ENCODE peak calls at places on chromosomes 7 and 10, in four cellular contexts. One of them, this sample, is unnamed.

GRCh38 chr7:17863815-17864159 is 76.5 kb downstream of the SNX13 start:
- DNase-seq in psoas muscle: no peak
- DNase-seq in HepG2: no peak
- DNase-seq in uterus: no peak
- DNase-seq in this sample: no peak

GRCh38 chr10:86657011-86657395 is 2.7 kb downstream of the OPN4 start:
- DNase-seq in uterus: no peak
- DNase-seq in HepG2: no peak
- DNase-seq in psoas muscle: no peak
- DNase-seq in this sample: no peak

GRCh38 chr10:58950618-58951017 is 225.8 kb upstream of the PHYHIPL start:
- DNase-seq in uterus: no peak
- DNase-seq in psoas muscle: no peak
- DNase-seq in HepG2: peak; percentile 12
- DNase-seq in this sample: no peak

GRCh38 chr10:42952358-42952757 is 124.5 kb upstream of the RET start:
- DNase-seq in HepG2: peak; percentile 13
- DNase-seq in uterus: peak; percentile 19
- DNase-seq in psoas muscle: peak; percentile 77
- DNase-seq in this sample: no peak

GRCh38 chr10:18683427-18683826 is 24.2 kb downstream of the ARL5B start:
- DNase-seq in psoas muscle: no peak
- DNase-seq in HepG2: no peak
- DNase-seq in uterus: no peak
- DNase-seq in this sample: no peak

GRCh38 chr10:660980-661890 is 28.2 kb downstream of the DIP2C start:
- DNase-seq in psoas muscle: no peak
- DNase-seq in HepG2: peak; percentile 30
- DNase-seq in uterus: no peak
- DNase-seq in this sample: no peak

GRCh38 chr10:16828731-16829175 is 11.5 kb upstream of the RSU1 start:
- DNase-seq in psoas muscle: no peak
- DNase-seq in HepG2: no peak
- DNase-seq in uterus: peak; percentile 50
- DNase-seq in this sample: no peak

GRCh38 chr10:35783305-35783838 is 141.3 kb upstream of the FZD8 start:
- DNase-seq in HepG2: no peak
- DNase-seq in psoas muscle: no peak
- DNase-seq in uterus: no peak
- DNase-seq in this sample: no peak

GRCh38 chr7:163298-163695 is 29.1 kb upstream of the FAM20C start:
- DNase-seq in HepG2: no peak
- DNase-seq in uterus: no peak
- DNase-seq in psoas muscle: peak; percentile 32
- DNase-seq in this sample: no peak

GRCh38 chr7:114554781-114555537 is 140.3 kb downstream of the FOXP2 start:
- DNase-seq in psoas muscle: no peak
- DNase-seq in uterus: no peak
- DNase-seq in HepG2: no peak
- DNase-seq in this sample: no peak

GRCh38 chr10:47348661-47349470 is 703 bp downstream of the RBP3 start:
- DNase-seq in psoas muscle: peak; percentile 39
- DNase-seq in uterus: no peak
- DNase-seq in HepG2: no peak
- DNase-seq in this sample: no peak

GRCh38 chr7:15621468-15621867 is 59.7 kb upstream of the AGMO start:
- DNase-seq in psoas muscle: no peak
- DNase-seq in HepG2: no peak
- DNase-seq in uterus: no peak
- DNase-seq in this sample: no peak

GRCh38 chr10:28840954-28841353 is 163.6 kb downstream of the BAMBI start:
- DNase-seq in HepG2: no peak
- DNase-seq in uterus: no peak
- DNase-seq in psoas muscle: no peak
- DNase-seq in this sample: no peak

GRCh38 chr7:20304366-20304765 is 26.3 kb upstream of the ITGB8 start:
- DNase-seq in psoas muscle: no peak
- DNase-seq in HepG2: peak; percentile 68
- DNase-seq in uterus: no peak
- DNase-seq in this sample: no peak

GRCh38 chr7:44311561-44312495 is 13.6 kb downstream of the CAMK2B start:
- DNase-seq in HepG2: no peak
- DNase-seq in uterus: peak; percentile 8
- DNase-seq in psoas muscle: peak; percentile 48
- DNase-seq in this sample: no peak

GRCh38 chr10:93154531-93154930 is 80.8 kb downstream of the CYP26A1 start:
- DNase-seq in psoas muscle: no peak
- DNase-seq in HepG2: no peak
- DNase-seq in uterus: no peak
- DNase-seq in this sample: no peak

GRCh38 chr7:85014936-85015335 is 171.9 kb downstream of the SEMA3D start:
- DNase-seq in HepG2: peak; percentile 13
- DNase-seq in psoas muscle: no peak
- DNase-seq in uterus: no peak
- DNase-seq in this sample: no peak

GRCh38 chr10:86065711-86066251 is 300.8 kb downstream of the GRID1 start:
- DNase-seq in HepG2: no peak
- DNase-seq in uterus: no peak
- DNase-seq in psoas muscle: no peak
- DNase-seq in this sample: no peak

GRCh38 chr7:29564455-29565185 is 985 bp downstream of the PRR15 start:
- DNase-seq in uterus: peak; percentile 61
- DNase-seq in psoas muscle: peak; percentile 67
- DNase-seq in HepG2: peak; percentile 50
- DNase-seq in this sample: peak; percentile 26

GRCh38 chr10:8444630-8445029 is 390.1 kb downstream of the GATA3 start:
- DNase-seq in psoas muscle: no peak
- DNase-seq in uterus: no peak
- DNase-seq in HepG2: no peak
- DNase-seq in this sample: no peak

GRCh38 chr7:94297397-94297838 is 97.3 kb upstream of the COL1A2 start:
- DNase-seq in psoas muscle: peak; percentile 78
- DNase-seq in uterus: peak; percentile 88
- DNase-seq in HepG2: no peak
- DNase-seq in this sample: no peak

GRCh38 chr10:35874326-35875070 is 232.4 kb upstream of the FZD8 start:
- DNase-seq in uterus: no peak
- DNase-seq in HepG2: no peak
- DNase-seq in psoas muscle: no peak
- DNase-seq in this sample: no peak

GRCh38 chr7:118429141-118429540 is 204.6 kb downstream of the ANKRD7 start:
- DNase-seq in HepG2: no peak
- DNase-seq in psoas muscle: no peak
- DNase-seq in uterus: no peak
- DNase-seq in this sample: no peak

GRCh38 chr10:89944138-89944537 is 242.7 kb downstream of the KIF20B start:
- DNase-seq in HepG2: no peak
- DNase-seq in uterus: no peak
- DNase-seq in psoas muscle: no peak
- DNase-seq in this sample: no peak

GRCh38 chr10:45235823-45236222 is 79.6 kb downstream of the OR13A1 start:
- DNase-seq in HepG2: no peak
- DNase-seq in uterus: no peak
- DNase-seq in psoas muscle: no peak
- DNase-seq in this sample: no peak

GRCh38 chr10:10722422-10722821 is 295.2 kb upstream of the CELF2 start:
- DNase-seq in HepG2: no peak
- DNase-seq in uterus: no peak
- DNase-seq in psoas muscle: no peak
- DNase-seq in this sample: no peak

GRCh38 chr10:100518761-100519241 is 860 bp downstream of the SEC31B start:
- DNase-seq in HepG2: peak; percentile 65
- DNase-seq in psoas muscle: no peak
- DNase-seq in uterus: no peak
- DNase-seq in this sample: no peak

GRCh38 chr10:68133553-68133952 is 24.3 kb downstream of the MYPN start:
- DNase-seq in psoas muscle: no peak
- DNase-seq in HepG2: no peak
- DNase-seq in uterus: no peak
- DNase-seq in this sample: no peak

GRCh38 chr10:130721971-130722370 is 585.8 kb downstream of the GLRX3 start:
- DNase-seq in HepG2: no peak
- DNase-seq in uterus: no peak
- DNase-seq in psoas muscle: no peak
- DNase-seq in this sample: no peak

GRCh38 chr7:46015107-46015868 is 94.2 kb upstream of the IGFBP3 start:
- DNase-seq in uterus: no peak
- DNase-seq in HepG2: peak; percentile 14
- DNase-seq in psoas muscle: peak; percentile 79
- DNase-seq in this sample: no peak

GRCh38 chr10:97278491-97278989 is 13.9 kb downstream of the ARHGAP19 start:
- DNase-seq in uterus: no peak
- DNase-seq in HepG2: peak; percentile 67
- DNase-seq in psoas muscle: no peak
- DNase-seq in this sample: no peak

GRCh38 chr7:22601812-22602568 is 102.0 kb upstream of the STEAP1B start:
- DNase-seq in uterus: no peak
- DNase-seq in psoas muscle: no peak
- DNase-seq in HepG2: no peak
- DNase-seq in this sample: no peak

GRCh38 chr10:71736570-71737355 is 17.2 kb upstream of the C10orf105 start:
- DNase-seq in psoas muscle: no peak
- DNase-seq in HepG2: no peak
- DNase-seq in uterus: no peak
- DNase-seq in this sample: no peak

GRCh38 chr7:130877236-130877635 is 143.2 kb upstream of the KLF14 start:
- DNase-seq in psoas muscle: no peak
- DNase-seq in uterus: no peak
- DNase-seq in HepG2: no peak
- DNase-seq in this sample: no peak

GRCh38 chr10:133520193-133520738 is 6.9 kb upstream of the CYP2E1 start:
- DNase-seq in uterus: peak; percentile 56
- DNase-seq in HepG2: peak; percentile 76
- DNase-seq in psoas muscle: peak; percentile 88
- DNase-seq in this sample: peak; percentile 71

GRCh38 chr10:18100664-18101063 is 39.6 kb upstream of the CACNB2 start:
- DNase-seq in HepG2: no peak
- DNase-seq in uterus: no peak
- DNase-seq in psoas muscle: no peak
- DNase-seq in this sample: no peak

GRCh38 chr10:77843264-77843663 is 83.3 kb downstream of the DLG5 start:
- DNase-seq in psoas muscle: no peak
- DNase-seq in HepG2: no peak
- DNase-seq in uterus: no peak
- DNase-seq in this sample: no peak

GRCh38 chr10:77844713-77845454 is 81.7 kb downstream of the DLG5 start:
- DNase-seq in psoas muscle: no peak
- DNase-seq in HepG2: no peak
- DNase-seq in uterus: no peak
- DNase-seq in this sample: no peak

GRCh38 chr10:77842652-77843212 is 83.8 kb downstream of the DLG5 start:
- DNase-seq in psoas muscle: no peak
- DNase-seq in uterus: no peak
- DNase-seq in HepG2: no peak
- DNase-seq in this sample: no peak

GRCh38 chr10:77845455-77845850 is 81.1 kb downstream of the DLG5 start:
- DNase-seq in psoas muscle: no peak
- DNase-seq in uterus: no peak
- DNase-seq in HepG2: no peak
- DNase-seq in this sample: no peak

GRCh38 chr10:77844177-77844576 is 82.4 kb downstream of the DLG5 start:
- DNase-seq in psoas muscle: no peak
- DNase-seq in uterus: no peak
- DNase-seq in HepG2: no peak
- DNase-seq in this sample: no peak
- H3K27ac ChIP-seq in psoas muscle: no peak overlapping the region
- H3K27ac ChIP-seq in uterus: no peak overlapping the region
- H3K27ac ChIP-seq in HepG2: peak overlapping the region; percentile 7
- H3K27ac ChIP-seq in this sample: no peak overlapping the region

GRCh38 chr7:69599879-69600764 is 1.8 kb downstream of the AUTS2 start:
- DNase-seq in HepG2: no peak
- DNase-seq in psoas muscle: no peak
- DNase-seq in uterus: no peak
- DNase-seq in this sample: no peak
- H3K27ac ChIP-seq in HepG2: no peak overlapping the region
- H3K27ac ChIP-seq in psoas muscle: no peak overlapping the region
- H3K27ac ChIP-seq in uterus: no peak overlapping the region
- H3K27ac ChIP-seq in this sample: peak overlapping the region; percentile 58

GRCh38 chr7:140453273-140453672 is 26.0 kb downstream of the MKRN1 start:
- DNase-seq in uterus: no peak
- DNase-seq in psoas muscle: no peak
- DNase-seq in HepG2: no peak
- DNase-seq in this sample: no peak

GRCh38 chr7:140454657-140455015 is 24.7 kb downstream of the MKRN1 start:
- DNase-seq in psoas muscle: no peak
- DNase-seq in HepG2: no peak
- DNase-seq in uterus: no peak
- DNase-seq in this sample: no peak

GRCh38 chr7:140456627-140457051 is 22.7 kb downstream of the MKRN1 start:
- DNase-seq in HepG2: peak; percentile 8
- DNase-seq in psoas muscle: no peak
- DNase-seq in uterus: no peak
- DNase-seq in this sample: no peak

GRCh38 chr7:140455743-140456142 is 23.6 kb downstream of the MKRN1 start:
- DNase-seq in psoas muscle: no peak
- DNase-seq in uterus: no peak
- DNase-seq in HepG2: no peak
- DNase-seq in this sample: no peak

GRCh38 chr7:140458191-140458590 is 21.1 kb downstream of the MKRN1 start:
- DNase-seq in uterus: no peak
- DNase-seq in psoas muscle: no peak
- DNase-seq in HepG2: no peak
- DNase-seq in this sample: no peak
- H3K27ac ChIP-seq in uterus: no peak overlapping the region
- H3K27ac ChIP-seq in psoas muscle: no peak overlapping the region
- H3K27ac ChIP-seq in HepG2: no peak overlapping the region
- H3K27ac ChIP-seq in this sample: no peak overlapping the region

GRCh38 chr7:1474736-1475135 is 15.5 kb upstream of the MICALL2 start:
- DNase-seq in psoas muscle: no peak
- DNase-seq in uterus: no peak
- DNase-seq in HepG2: no peak
- DNase-seq in this sample: no peak

GRCh38 chr7:1473864-1474512 is 14.7 kb upstream of the MICALL2 start:
- DNase-seq in psoas muscle: peak; percentile 94
- DNase-seq in HepG2: peak; percentile 63
- DNase-seq in uterus: peak; percentile 83
- DNase-seq in this sample: peak; percentile 40

GRCh38 chr7:1476859-1477258 is 17.6 kb upstream of the MICALL2 start:
- DNase-seq in psoas muscle: no peak
- DNase-seq in HepG2: no peak
- DNase-seq in uterus: no peak
- DNase-seq in this sample: no peak

GRCh38 chr7:1475991-1476390 is 16.7 kb upstream of the MICALL2 start:
- DNase-seq in psoas muscle: no peak
- DNase-seq in uterus: no peak
- DNase-seq in HepG2: no peak
- DNase-seq in this sample: no peak

DNA sequence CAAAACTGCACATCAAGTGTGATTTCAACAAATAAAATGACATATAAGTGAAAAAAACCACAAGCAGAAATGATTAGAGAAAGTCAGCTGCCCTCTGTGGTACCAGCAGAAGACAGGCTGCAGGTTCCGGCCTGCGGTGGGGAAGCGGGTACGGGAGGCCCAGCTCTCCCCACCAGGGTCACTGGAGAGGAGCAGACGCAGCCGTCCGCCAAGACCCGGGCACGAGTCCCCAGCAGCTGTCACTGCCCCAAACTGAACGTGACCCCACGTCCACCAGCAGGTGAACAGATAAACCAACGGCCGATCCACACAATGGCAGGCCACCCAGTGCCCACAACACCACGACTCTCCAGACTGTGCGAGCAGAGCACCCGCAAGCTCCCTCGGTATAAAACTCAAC is 16.1 kb upstream of the MICALL2 start:
- DNase-seq in psoas muscle: no peak
- DNase-seq in uterus: no peak
- DNase-seq in HepG2: no peak
- DNase-seq in this sample: no peak
- H3K27ac ChIP-seq in psoas muscle: no peak overlapping the region
- H3K27ac ChIP-seq in uterus: no peak overlapping the region
- H3K27ac ChIP-seq in HepG2: no peak overlapping the region
- H3K27ac ChIP-seq in this sample: no peak overlapping the region